ENCODE peak calls at places on chromosomes 13 and 19, in ten cellular contexts. E, F, B, V, H, T, O, P, S and I are unnamed samples.
A peak's percentile ranks its signal among the peaks of the same experiment; 100 is the strongest.

GRCh38 chr13:59447846-59448620 is 715.7 kb downstream of the DIAPH3 start:
- DNase-seq in E (no peak), T (no peak), F (peak; percentile 39), P (peak; percentile 89), S (peak; percentile 67), O (no peak), H (no peak), B (no peak), V (peak; percentile 98), I (no peak)

GRCh38 chr13:64556391-64556790 is 2673.7 kb downstream of the PCDH9 start:
- DNase-seq in T (no peak), F (no peak), O (no peak), P (no peak), V (no peak), B (no peak), E (no peak), S (no peak), H (no peak), I (no peak)

GRCh38 chr13:75079226-75079625 is 402.7 kb downstream of the TBC1D4 start:
- DNase-seq in F (no peak), H (no peak), V (no peak), B (no peak), E (no peak), S (peak; percentile 19), T (no peak), P (peak; percentile 32), O (no peak), I (no peak)

GRCh38 chr19:58568731-58569130 is 4.4 kb downstream of the MZF1 start:
- DNase-seq in B (no peak), P (no peak), E (peak; percentile 16), V (no peak), F (no peak), S (no peak), T (no peak), H (peak; percentile 35), O (no peak), I (no peak)

GRCh38 chr13:105847532-105848295 is 687.7 kb downstream of the EFNB2 start:
- DNase-seq in E (no peak), H (no peak), F (no peak), B (no peak), S (no peak), O (peak; percentile 71), V (no peak), P (peak; percentile 12), T (peak; percentile 14), I (no peak)

GRCh38 chr13:33490461-33491327 is 205.1 kb upstream of the STARD13 start:
- DNase-seq in F (peak; percentile 66), T (no peak), B (no peak), P (peak; percentile 78), V (peak; percentile 89), S (no peak), O (no peak), H (no peak), E (no peak), I (no peak)

GRCh38 chr19:3186377-3186688 is 603 bp downstream of the NCLN start:
- DNase-seq in P (peak; percentile 14), V (peak; percentile 47), F (peak; percentile 41), H (no peak), O (no peak), B (no peak), E (no peak), T (peak; percentile 38), S (no peak), I (no peak)

GRCh38 chr19:17944301-17944700 is 11.5 kb downstream of the CCDC124 start:
- DNase-seq in O (no peak), F (no peak), E (no peak), V (no peak), H (no peak), S (no peak), T (no peak), B (no peak), P (peak; percentile 71), I (peak; percentile 73)

GRCh38 chr19:46639356-46640061 is 3.5 kb upstream of the GNG8 start:
- DNase-seq in S (no peak), B (no peak), O (no peak), E (peak; percentile 53), T (peak; percentile 88), H (no peak), V (peak; percentile 74), P (peak; percentile 95), F (peak; percentile 86), I (peak; percentile 71)

GRCh38 chr13:30654430-30654829 is 36.7 kb downstream of the USPL1 start:
- DNase-seq in T (no peak), S (no peak), B (no peak), E (no peak), F (no peak), P (no peak), O (no peak), V (no peak), H (no peak), I (no peak)

GRCh38 chr13:80550856-80551532 is 210.1 kb upstream of the SPRY2 start:
- DNase-seq in E (no peak), P (peak; percentile 42), H (no peak), S (no peak), V (no peak), B (no peak), T (no peak), F (no peak), O (no peak), I (no peak)

GRCh38 chr13:34847751-34848150 is 94.3 kb upstream of the NBEA start:
- DNase-seq in T (no peak), B (no peak), F (no peak), O (no peak), E (no peak), S (no peak), H (no peak), P (no peak), V (peak; percentile 35), I (no peak)

GRCh38 chr19:48726573-48726972 is 7.0 kb upstream of the MAMSTR start:
- DNase-seq in F (no peak), E (no peak), O (no peak), S (no peak), V (no peak), T (no peak), P (no peak), H (no peak), B (no peak), I (no peak)

GRCh38 chr13:78772933-78773332 is 114.0 kb upstream of the OBI1 start:
- DNase-seq in O (no peak), V (no peak), E (no peak), S (no peak), B (no peak), H (no peak), P (no peak), F (no peak), T (no peak), I (no peak)

GRCh38 chr13:70390968-70391367 is 282.7 kb upstream of the KLHL1 start:
- DNase-seq in E (no peak), S (no peak), O (no peak), V (no peak), B (no peak), P (no peak), F (no peak), H (no peak), T (no peak), I (no peak)

GRCh38 chr19:17333611-17334413 is 843 bp downstream of the ANO8 start:
- DNase-seq in P (peak; percentile 89), H (no peak), B (no peak), S (peak; percentile 70), T (peak; percentile 54), E (no peak), V (peak; percentile 74), F (peak; percentile 50), O (no peak), I (peak; percentile 37)

DNA sequence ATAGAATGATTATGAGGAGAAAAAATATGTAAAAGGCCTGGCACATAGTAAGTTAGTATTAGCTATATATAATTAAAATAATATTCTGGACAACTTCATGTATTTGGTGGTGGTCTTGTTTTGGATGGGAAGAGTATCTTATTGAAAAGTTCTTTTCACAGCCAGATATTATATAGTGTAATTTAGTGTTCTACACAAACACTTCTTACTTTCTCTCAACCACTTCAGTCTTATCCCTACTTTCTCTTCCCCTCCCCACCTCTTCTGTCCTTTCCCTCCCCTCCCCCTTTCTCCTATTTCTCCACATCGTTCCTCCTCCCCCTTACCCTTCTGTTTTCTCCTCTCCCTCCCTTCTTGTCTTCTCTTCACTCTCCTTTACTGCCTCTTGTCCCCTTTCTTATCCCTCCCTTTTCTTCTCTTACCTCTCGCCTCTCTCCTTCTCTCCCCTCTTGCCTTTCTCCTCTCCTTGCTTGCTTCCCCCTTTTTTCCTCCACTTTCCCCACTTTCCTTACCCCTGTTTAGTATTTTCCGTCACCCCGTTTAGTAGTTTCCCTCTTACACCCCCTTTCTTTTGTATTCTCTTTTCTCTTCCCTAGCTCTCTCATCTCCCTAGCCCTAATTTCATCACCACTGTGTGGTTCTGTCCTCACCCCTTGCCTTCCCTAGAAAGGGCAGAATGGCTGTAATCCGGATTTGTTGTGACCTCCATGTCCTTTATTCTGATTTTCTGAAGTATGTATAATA is 107.2 kb upstream of the MLNR start:
- DNase-seq in E (no peak), T (no peak), F (peak; percentile 58), P (peak; percentile 37), B (no peak), H (no peak), S (no peak), O (no peak), V (peak; percentile 75), I (no peak)
- TF ChIP-seq CTCF in E (no peak), T (no peak), F (no peak), P (no peak), B (no peak), H (no peak), S (no peak), O (no peak), V (no peak), I (no peak)

GRCh38 chr19:33678796-33679195 is 57.0 kb downstream of the CHST8 start:
- DNase-seq in O (no peak), B (no peak), S (no peak), V (no peak), H (peak; percentile 43), E (no peak), F (no peak), P (no peak), T (no peak), I (no peak)
- H3K4me3 ChIP-seq in O (no peak overlapping the region), B (no peak overlapping the region), S (no peak overlapping the region), V (no peak overlapping the region), H (no peak overlapping the region), E (no peak overlapping the region), F (no peak overlapping the region), P (no peak overlapping the region), T (no peak overlapping the region), I (no peak overlapping the region)

DNA sequence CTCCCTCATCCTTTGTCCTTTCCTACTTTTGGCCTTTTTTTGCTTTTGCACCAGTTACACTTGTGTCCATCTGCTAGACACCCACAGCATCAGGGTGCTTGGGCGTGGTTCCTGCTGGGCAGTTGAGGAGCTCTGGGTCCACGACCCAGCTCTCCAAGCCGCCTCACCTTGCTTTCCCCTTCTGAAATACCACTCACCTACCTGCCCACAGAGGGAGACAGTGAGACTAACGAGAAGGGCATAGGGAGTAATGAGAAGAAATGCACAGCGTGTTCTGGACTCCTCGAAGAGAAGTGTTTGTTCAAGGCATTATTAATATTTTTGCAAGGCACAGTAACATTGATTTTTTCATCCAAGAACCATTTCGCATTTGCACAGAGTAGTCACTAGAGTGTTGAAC is 92.9 kb downstream of the DNAJC15 start:
- DNase-seq in V (peak; percentile 44), E (no peak), B (no peak), T (no peak), F (no peak), H (no peak), S (no peak), O (no peak), P (no peak), I (no peak)
- TF ChIP-seq CTCF in V (peak; percentile 71), E (no peak), B (no peak), T (no peak), F (no peak), H (no peak), S (no peak), O (no peak), P (no peak), I (no peak)

GRCh38 chr19:50513746-50514345 is at the start of gene ASPDH:
- DNase-seq in S (no peak), E (no peak), F (peak; percentile 50), B (no peak), O (no peak), V (no peak), T (peak; percentile 20), H (no peak), P (no peak), I (no peak)
- H3K4me3 ChIP-seq in S (no peak within 1 kb of the TSS), E (no peak within 1 kb of the TSS), F (no peak within 1 kb of the TSS), B (no peak within 1 kb of the TSS), O (no peak within 1 kb of the TSS), V (no peak within 1 kb of the TSS), T (no peak within 1 kb of the TSS), H (no peak within 1 kb of the TSS), P (no peak within 1 kb of the TSS), I (no peak within 1 kb of the TSS)